ENCODE peak calls at places on chromosomes 5 and 9, in seven cellular contexts. I is HTR-8/SVneo; U is fibroblast of the aortic adventitia; L is left ventricle myocardium inferior; P is amygdala; G is CD4-positive, alpha-beta T cell; Q is upper lobe of right lung. V is an unnamed sample.

GRCh38 chr9:68739631-68740174 is 34.7 kb downstream of the PIP5K1B start:
- DNase-seq in G (no peak), Q (no peak), L (no peak), P (no peak), U (no peak), I (no peak), V (no peak)

GRCh38 chr5:14208071-14209021 is 65.2 kb downstream of the TRIO start:
- DNase-seq in I (peak), Q (no peak), U (peak), G (no peak), P (no peak), L (no peak), V (peak)

GRCh38 chr5:33370135-33370472 is 70.7 kb upstream of the TARS1 start:
- DNase-seq in U (peak), P (no peak), L (no peak), Q (no peak), I (peak), G (no peak), V (peak)

GRCh38 chr5:179549973-179550510 is 312 bp upstream of the RUFY1 start:
- DNase-seq in U (peak), P (no peak), I (no peak), G (no peak), Q (no peak), L (no peak), V (peak)

GRCh38 chr5:73591698-73592501 is 26.4 kb downstream of the UTP15 start:
- DNase-seq in L (no peak), Q (no peak), P (no peak), U (peak), G (no peak), I (no peak), V (no peak)

GRCh38 chr5:33049298-33049697 is 338.2 kb downstream of the NPR3 start:
- DNase-seq in L (no peak), P (no peak), I (peak), G (no peak), Q (no peak), U (peak), V (peak)

GRCh38 chr5:79133121-79133656 is 21.6 kb downstream of the BHMT start:
- DNase-seq in Q (no peak), P (no peak), U (peak), I (no peak), G (no peak), L (no peak), V (no peak)

GRCh38 chr5:95923918-95924559 is 37.6 kb downstream of the ELL2 start:
- DNase-seq in P (no peak), G (no peak), L (no peak), I (no peak), U (no peak), Q (no peak), V (no peak)

GRCh38 chr9:35070823-35071813 is 1.3 kb downstream of the VCP start:
- DNase-seq in L (no peak), G (no peak), P (no peak), U (peak), Q (no peak), I (no peak), V (peak)

GRCh38 chr5:41370482-41370881 is 139.9 kb downstream of the PLCXD3 start:
- DNase-seq in I (no peak), U (no peak), G (no peak), P (no peak), Q (no peak), L (no peak), V (no peak)

GRCh38 chr9:37503736-37504135 is 18.0 kb downstream of the POLR1E start:
- DNase-seq in Q (no peak), U (no peak), L (no peak), P (no peak), G (no peak), I (no peak), V (no peak)

GRCh38 chr9:89454498-89455355 is 43.2 kb downstream of the SEMA4D start:
- DNase-seq in U (no peak), I (no peak), P (no peak), L (no peak), Q (no peak), G (no peak), V (no peak)

GRCh38 chr5:150904479-150905311 is at the start of gene ZNF300:
- DNase-seq in G (peak), U (peak), I (peak), P (peak), L (peak), Q (peak), V (peak)

V was measured in hepatic stellate cell.